ENCODE peak calls at places on chromosome 22, in six cellular contexts. One of them, this sample, is unnamed.

GRCh38 chr22:19759459-19759993 is 1.1 kb upstream of the TBX1 start:
- DNase-seq in gastrocnemius medialis: no peak
- DNase-seq in heart left ventricle: no peak
- DNase-seq in HCT116: no peak
- DNase-seq in body of pancreas: no peak
- DNase-seq in A549: no peak
- DNase-seq in this sample: no peak

GRCh38 chr22:24730864-24731263 is 43.7 kb downstream of the PIWIL3 start:
- DNase-seq in gastrocnemius medialis: no peak
- DNase-seq in heart left ventricle: no peak
- DNase-seq in HCT116: no peak
- DNase-seq in body of pancreas: no peak
- DNase-seq in A549: no peak
- DNase-seq in this sample: no peak

GRCh38 chr22:31250740-31251330 is 38.7 kb downstream of the LIMK2 start:
- DNase-seq in gastrocnemius medialis: no peak
- DNase-seq in heart left ventricle: no peak
- DNase-seq in HCT116: no peak
- DNase-seq in body of pancreas: no peak
- DNase-seq in A549: no peak
- DNase-seq in this sample: no peak

GRCh38 chr22:46910624-46911023 is 148.2 kb downstream of the TBC1D22A start:
- DNase-seq in gastrocnemius medialis: no peak
- DNase-seq in heart left ventricle: no peak
- DNase-seq in HCT116: no peak
- DNase-seq in body of pancreas: no peak
- DNase-seq in A549: no peak
- DNase-seq in this sample: no peak

GRCh38 chr22:45971389-45972028 is 5.5 kb downstream of the WNT7B start:
- DNase-seq in gastrocnemius medialis: no peak
- DNase-seq in heart left ventricle: no peak
- DNase-seq in HCT116: no peak
- DNase-seq in body of pancreas: no peak
- DNase-seq in A549: no peak
- DNase-seq in this sample: no peak

GRCh38 chr22:30210235-30210831 is 36.2 kb downstream of the LIF start:
- DNase-seq in gastrocnemius medialis: no peak
- DNase-seq in heart left ventricle: no peak
- DNase-seq in HCT116: peak
- DNase-seq in body of pancreas: peak
- DNase-seq in A549: peak
- DNase-seq in this sample: peak

GRCh38 chr22:27132896-27133500 is 475.6 kb downstream of the MIAT start:
- DNase-seq in gastrocnemius medialis: no peak
- DNase-seq in heart left ventricle: no peak
- DNase-seq in HCT116: no peak
- DNase-seq in body of pancreas: no peak
- DNase-seq in A549: no peak
- DNase-seq in this sample: no peak

GRCh38 chr22:44211256-44211945 is 30.7 kb downstream of the PARVG start:
- DNase-seq in gastrocnemius medialis: no peak
- DNase-seq in heart left ventricle: no peak
- DNase-seq in HCT116: no peak
- DNase-seq in body of pancreas: no peak
- DNase-seq in A549: no peak
- DNase-seq in this sample: no peak

GRCh38 chr22:24436553-24436952 is 9.2 kb downstream of the ADORA2A start:
- DNase-seq in gastrocnemius medialis: no peak
- DNase-seq in heart left ventricle: no peak
- DNase-seq in HCT116: no peak
- DNase-seq in body of pancreas: no peak
- DNase-seq in A549: no peak
- DNase-seq in this sample: no peak

GRCh38 chr22:25966448-25966913 is 202.8 kb upstream of the SEZ6L start:
- DNase-seq in gastrocnemius medialis: no peak
- DNase-seq in heart left ventricle: no peak
- DNase-seq in HCT116: no peak
- DNase-seq in body of pancreas: no peak
- DNase-seq in A549: no peak
- DNase-seq in this sample: no peak

GRCh38 chr22:34972498-34972897 is 93.5 kb upstream of the ISX start:
- DNase-seq in gastrocnemius medialis: no peak
- DNase-seq in heart left ventricle: no peak
- DNase-seq in HCT116: no peak
- DNase-seq in body of pancreas: no peak
- DNase-seq in A549: no peak
- DNase-seq in this sample: no peak

GRCh38 chr22:48902001-48902869 is 925.4 kb downstream of the BRD1 start:
- DNase-seq in gastrocnemius medialis: no peak
- DNase-seq in heart left ventricle: no peak
- DNase-seq in HCT116: no peak
- DNase-seq in body of pancreas: no peak
- DNase-seq in A549: no peak
- DNase-seq in this sample: no peak

GRCh38 chr22:24901448-24901847 is 45.0 kb downstream of the LHFPL7 start:
- DNase-seq in gastrocnemius medialis: no peak
- DNase-seq in heart left ventricle: no peak
- DNase-seq in HCT116: no peak
- DNase-seq in body of pancreas: no peak
- DNase-seq in A549: no peak
- DNase-seq in this sample: no peak

DNA sequence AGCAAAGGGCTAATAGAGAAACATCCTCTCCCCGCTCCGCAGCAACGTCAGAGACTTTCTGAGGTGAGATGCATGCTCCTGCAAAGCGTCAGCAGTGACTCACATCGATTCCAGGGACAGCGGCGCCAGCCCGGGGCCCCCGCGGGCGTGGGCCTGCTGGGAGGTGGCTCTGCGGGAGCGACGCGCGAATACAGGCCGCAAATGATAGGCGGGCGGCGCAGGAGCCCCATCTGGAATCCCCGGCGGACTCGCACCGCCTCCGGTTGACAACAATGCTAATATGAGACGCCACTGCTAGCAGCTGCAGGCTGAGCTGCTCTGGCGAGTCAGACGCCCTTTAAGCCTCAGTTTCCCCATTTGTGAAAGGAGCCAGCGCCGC is 557 bp downstream of the RANGAP1 start:
- DNase-seq in gastrocnemius medialis: peak
- DNase-seq in heart left ventricle: peak
- DNase-seq in HCT116: peak
- DNase-seq in body of pancreas: peak
- DNase-seq in A549: no peak
- DNase-seq in this sample: peak
- TF ChIP-seq POLR2A in gastrocnemius medialis: no peak
- TF ChIP-seq POLR2A in heart left ventricle: no peak
- TF ChIP-seq POLR2A in HCT116: peak
- TF ChIP-seq POLR2A in body of pancreas: no peak
- TF ChIP-seq POLR2A in A549: no peak
- TF ChIP-seq POLR2A in this sample: peak

GRCh38 chr22:36367066-36367465 is 20.7 kb downstream of the MYH9 start:
- DNase-seq in gastrocnemius medialis: no peak
- DNase-seq in heart left ventricle: no peak
- DNase-seq in HCT116: no peak
- DNase-seq in body of pancreas: no peak
- DNase-seq in A549: no peak
- DNase-seq in this sample: no peak

GRCh38 chr22:36364255-36365019 is 23.3 kb downstream of the MYH9 start:
- DNase-seq in gastrocnemius medialis: no peak
- DNase-seq in heart left ventricle: no peak
- DNase-seq in HCT116: no peak
- DNase-seq in body of pancreas: no peak
- DNase-seq in A549: no peak
- DNase-seq in this sample: no peak

GRCh38 chr22:36363378-36363931 is 24.3 kb downstream of the MYH9 start:
- DNase-seq in gastrocnemius medialis: no peak
- DNase-seq in heart left ventricle: no peak
- DNase-seq in HCT116: no peak
- DNase-seq in body of pancreas: peak
- DNase-seq in A549: no peak
- DNase-seq in this sample: peak

GRCh38 chr22:36366291-36366708 is 21.5 kb downstream of the MYH9 start:
- DNase-seq in gastrocnemius medialis: no peak
- DNase-seq in heart left ventricle: no peak
- DNase-seq in HCT116: no peak
- DNase-seq in body of pancreas: no peak
- DNase-seq in A549: no peak
- DNase-seq in this sample: no peak

DNA sequence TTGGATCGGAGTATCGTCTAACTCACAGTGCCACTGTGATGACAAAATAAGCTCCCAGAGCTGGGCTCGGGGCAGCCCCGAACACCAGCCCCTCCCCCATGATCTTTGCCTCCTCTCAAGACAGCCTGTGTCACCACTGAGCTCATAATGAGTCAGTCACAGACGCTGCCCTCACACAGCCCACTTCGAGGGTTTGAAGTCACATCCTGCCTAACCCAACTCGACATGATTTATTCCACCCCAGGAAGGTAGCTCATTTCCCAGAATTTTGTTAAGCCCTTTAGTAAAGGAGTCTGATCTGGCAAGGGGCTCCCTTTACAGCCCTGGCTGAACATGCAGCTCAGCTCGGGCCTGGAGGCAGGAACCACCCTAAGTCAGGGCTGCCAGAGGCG is 22.8 kb downstream of the MYH9 start:
- DNase-seq in gastrocnemius medialis: peak
- DNase-seq in heart left ventricle: no peak
- DNase-seq in HCT116: peak
- DNase-seq in body of pancreas: peak
- DNase-seq in A549: peak
- DNase-seq in this sample: peak
- TF ChIP-seq POLR2A in gastrocnemius medialis: no peak
- TF ChIP-seq POLR2A in heart left ventricle: no peak
- TF ChIP-seq POLR2A in HCT116: no peak
- TF ChIP-seq POLR2A in body of pancreas: peak
- TF ChIP-seq POLR2A in A549: no peak
- TF ChIP-seq POLR2A in this sample: no peak

DNA sequence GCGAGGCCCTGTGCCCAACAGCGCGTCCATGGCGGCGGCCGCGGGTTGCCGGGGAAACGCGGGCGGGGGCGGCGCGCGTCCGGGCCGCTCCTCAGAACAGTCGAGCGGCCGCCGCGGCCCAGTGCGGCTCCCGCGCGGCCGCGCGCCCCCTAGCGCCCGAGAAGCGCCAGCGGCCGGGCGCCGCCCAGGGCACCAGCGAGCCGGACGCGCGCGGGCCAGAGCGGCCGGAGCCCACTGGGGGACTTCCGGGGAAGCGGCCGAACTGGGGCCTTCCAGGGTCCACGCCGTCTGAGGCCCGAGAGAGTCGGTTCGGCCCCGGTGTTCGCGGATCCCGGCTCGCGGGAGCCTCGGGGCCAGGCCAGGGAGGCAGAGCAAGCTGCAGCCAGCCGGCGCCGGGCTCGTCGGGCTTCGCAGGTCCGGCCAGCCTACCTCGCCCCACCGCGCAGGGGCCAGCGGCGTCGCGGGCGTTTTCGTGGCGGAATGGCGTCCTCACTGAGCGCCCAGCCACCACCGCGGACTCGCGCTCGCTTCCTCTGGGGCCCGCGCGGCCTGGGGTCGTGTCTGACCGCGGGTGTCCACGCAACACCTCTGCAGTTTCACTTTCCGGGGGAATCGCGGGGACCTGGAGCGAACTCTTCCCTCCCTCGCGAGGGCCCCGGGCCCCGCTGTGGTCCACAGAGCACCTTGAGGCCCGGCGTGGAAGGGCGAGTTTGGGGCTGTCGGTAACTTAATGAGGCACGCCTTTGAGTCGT is at the start of gene DENND6B:
- DNase-seq in gastrocnemius medialis: peak
- DNase-seq in heart left ventricle: peak
- DNase-seq in HCT116: no peak
- DNase-seq in body of pancreas: peak
- DNase-seq in A549: peak
- DNase-seq in this sample: peak
- TF ChIP-seq POLR2A in gastrocnemius medialis: peak
- TF ChIP-seq POLR2A in heart left ventricle: no peak
- TF ChIP-seq POLR2A in HCT116: peak
- TF ChIP-seq POLR2A in body of pancreas: peak
- TF ChIP-seq POLR2A in A549: peak
- TF ChIP-seq POLR2A in this sample: no peak

DNA sequence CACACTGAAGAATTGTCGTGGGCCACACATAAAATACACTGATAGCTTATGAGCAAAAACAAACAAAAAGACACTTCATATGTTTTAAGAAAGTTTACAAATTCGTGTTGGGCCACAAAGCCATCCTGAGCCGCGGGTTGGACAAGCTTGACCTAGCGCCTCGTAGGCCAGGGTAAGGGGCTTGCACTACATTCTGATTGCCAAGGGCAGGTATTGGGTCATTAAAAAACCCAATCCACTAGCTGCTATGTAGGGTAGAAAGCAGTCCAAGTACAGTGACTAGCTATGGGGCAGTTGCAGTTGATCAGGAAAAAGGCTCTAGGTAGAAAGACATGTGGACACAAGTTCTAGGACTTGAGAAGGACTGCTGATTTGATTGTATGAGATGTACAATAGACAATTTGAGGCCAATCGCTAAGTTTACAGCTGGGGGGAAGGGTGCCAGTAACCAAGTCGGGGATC is 14.0 kb downstream of the KDELR3 start:
- DNase-seq in gastrocnemius medialis: no peak
- DNase-seq in heart left ventricle: no peak
- DNase-seq in HCT116: no peak
- DNase-seq in body of pancreas: no peak
- DNase-seq in A549: no peak
- DNase-seq in this sample: no peak
- TF ChIP-seq POLR2A in gastrocnemius medialis: no peak
- TF ChIP-seq POLR2A in heart left ventricle: no peak
- TF ChIP-seq POLR2A in HCT116: no peak
- TF ChIP-seq POLR2A in body of pancreas: no peak
- TF ChIP-seq POLR2A in A549: no peak
- TF ChIP-seq POLR2A in this sample: no peak

This sample was measured in stomach.